ENCODE peak calls at places on chromosomes 6 and 20, in seven cellular contexts. P, X, U, S, Y, A and C are unnamed samples.

GRCh38 chr20:13671500-13672288 is 33.0 kb upstream of the TASP1 start:
- DNase-seq in P (peak; percentile 62), X (peak; percentile 41), U (no peak), S (no peak), Y (no peak), A (no peak), C (no peak)

GRCh38 chr6:23656257-23656731 is 469.7 kb upstream of the NRSN1 start:
- DNase-seq in P (no peak), X (no peak), U (no peak), S (no peak), Y (no peak), A (no peak), C (no peak)

GRCh38 chr6:33116417-33116816 is 40.6 kb downstream of the HLA-DPB1 start:
- DNase-seq in P (no peak), X (no peak), U (no peak), S (no peak), Y (no peak), A (no peak), C (no peak)

GRCh38 chr6:2900221-2900807 is 2.8 kb downstream of the SERPINB9 start:
- DNase-seq in P (no peak), X (no peak), U (no peak), S (no peak), Y (no peak), A (no peak), C (no peak)

GRCh38 chr20:32441638-32442037 is 83.5 kb downstream of the ASXL1 start:
- DNase-seq in P (no peak), X (no peak), U (no peak), S (no peak), Y (no peak), A (no peak), C (no peak)

GRCh38 chr6:24798740-24799540 is at the start of gene ARMH2:
- DNase-seq in P (peak; percentile 45), X (no peak), U (no peak), S (no peak), Y (no peak), A (no peak), C (no peak)

GRCh38 chr20:53021934-53022333 is 49.8 kb downstream of the TSHZ2 start:
- DNase-seq in P (no peak), X (no peak), U (no peak), S (no peak), Y (no peak), A (no peak), C (no peak)

GRCh38 chr6:137313928-137314855 is 95.0 kb upstream of the IFNGR1 start:
- DNase-seq in P (peak; percentile 64), X (peak; percentile 71), U (no peak), S (peak; percentile 59), Y (peak; percentile 61), A (peak; percentile 46), C (peak; percentile 38)

GRCh38 chr6:168032383-168032760 is 34.9 kb downstream of the KIF25 start:
- DNase-seq in P (peak; percentile 86), X (no peak), U (peak; percentile 61), S (no peak), Y (no peak), A (no peak), C (peak; percentile 59)

GRCh38 chr20:17828598-17829144 is 128.9 kb downstream of the BANF2 start:
- DNase-seq in P (no peak), X (no peak), U (no peak), S (no peak), Y (no peak), A (no peak), C (no peak)

GRCh38 chr6:141097471-141097870 is 1035.3 kb upstream of the GJE1 start:
- DNase-seq in P (no peak), X (no peak), U (no peak), S (no peak), Y (no peak), A (no peak), C (no peak)

GRCh38 chr6:157984686-157985225 is 3.1 kb downstream of the SYNJ2 start:
- DNase-seq in P (no peak), X (no peak), U (no peak), S (no peak), Y (no peak), A (no peak), C (no peak)

GRCh38 chr6:149480502-149481280 is 4.1 kb downstream of the ZC3H12D start:
- DNase-seq in P (no peak), X (no peak), U (no peak), S (peak; percentile 71), Y (no peak), A (no peak), C (no peak)

DNA sequence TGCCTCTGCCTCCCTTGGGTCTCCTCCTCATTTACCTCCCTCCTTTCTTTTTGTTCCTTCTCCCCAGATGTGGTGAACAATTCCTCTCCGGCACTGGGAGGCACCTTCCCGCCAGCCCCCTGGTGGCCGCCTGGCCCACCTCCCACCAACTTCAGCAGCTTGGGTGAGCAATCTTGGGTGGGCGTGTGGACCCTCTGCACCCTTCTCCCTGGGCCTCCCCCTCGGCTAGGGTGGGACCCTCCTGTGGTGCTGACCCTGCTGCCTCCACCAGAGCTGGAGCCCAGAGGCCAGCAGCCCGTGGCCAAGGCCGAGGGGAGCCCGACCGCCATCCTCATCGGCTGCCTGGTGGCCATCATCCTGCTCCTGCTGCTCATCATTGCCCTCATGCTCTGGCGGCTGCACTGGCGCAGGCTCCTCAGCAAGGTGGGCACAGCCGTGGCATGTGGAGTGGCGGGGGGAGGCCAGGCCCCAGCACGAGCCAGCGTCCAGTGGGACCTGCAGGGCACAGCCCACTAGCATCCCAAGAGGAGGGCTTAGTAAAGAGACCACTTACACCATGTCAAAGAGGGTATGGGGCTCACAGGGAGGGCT is 8.8 kb downstream of the DDR1 start:
- DNase-seq in P (no peak), X (no peak), U (no peak), S (no peak), Y (no peak), A (no peak), C (no peak)
- TF ChIP-seq CTCF in P (peak; percentile 10), X (no peak), U (peak; percentile 25), S (no peak), Y (no peak), A (peak; percentile 46), C (peak; percentile 33)

GRCh38 chr20:58855506-58856314 is 3.2 kb downstream of the GNAS start:
- DNase-seq in P (no peak), X (no peak), U (no peak), S (no peak), Y (no peak), A (no peak), C (no peak)
- H3K4me3 ChIP-seq in P (no peak overlapping the region), X (no peak overlapping the region), U (no peak overlapping the region), S (no peak overlapping the region), Y (no peak overlapping the region), A (no peak overlapping the region), C (no peak overlapping the region)

DNA sequence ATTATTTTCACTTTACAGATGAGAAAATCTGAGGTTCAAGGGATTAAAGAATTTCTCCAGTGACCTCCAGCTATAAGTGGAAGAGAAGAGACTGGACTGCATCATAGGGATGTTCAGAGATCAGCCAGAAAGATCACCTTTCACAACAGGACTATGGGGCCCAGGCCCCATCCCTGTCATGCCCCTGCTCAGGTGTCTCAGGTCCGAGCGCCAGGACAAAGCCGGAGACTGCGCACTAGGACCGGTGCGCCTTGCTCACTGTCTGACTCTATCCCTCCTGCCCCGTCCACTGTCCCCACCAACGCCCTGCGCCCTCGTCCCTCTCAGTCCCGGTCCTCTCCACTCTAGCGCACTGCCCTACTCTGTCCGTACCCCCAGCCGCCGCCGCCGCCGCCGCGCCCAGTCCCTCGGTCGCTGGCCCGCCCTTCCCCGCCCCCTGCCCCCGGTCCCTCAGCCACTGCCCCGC is 548 bp upstream of the RAD21L1 start:
- DNase-seq in P (no peak), X (no peak), U (no peak), S (peak; percentile 22), Y (no peak), A (no peak), C (no peak)
- H3K27me3 ChIP-seq in P (peaks cover 8% of the 10 kb centered on the region), X (no peaks in the 10 kb centered on the region), U (no peaks in the 10 kb centered on the region), S (no peaks in the 10 kb centered on the region), Y (no peaks in the 10 kb centered on the region), A (no peaks in the 10 kb centered on the region), C (peaks cover 12% of the 10 kb centered on the region)

GRCh38 chr6:39867592-39867991 is 66.7 kb downstream of the MOCS1 start:
- DNase-seq in P (no peak), X (no peak), U (no peak), S (no peak), Y (no peak), A (no peak), C (no peak)
- TF ChIP-seq CTCF in P (no peak), X (no peak), U (peak; percentile 42), S (no peak), Y (no peak), A (peak; percentile 47), C (no peak)